ENCODE peak calls at places on chromosomes 6 and 20, in seven cellular contexts. G, S, X, Z, Q, T and M are unnamed samples.

GRCh38 chr20:21096321-21097043 is 9.7 kb downstream of the LINC00237 start:
- DNase-seq in G (peak), X (peak), Z (peak), S (peak), Q (no peak), T (no peak), M (no peak)

GRCh38 chr6:2791124-2792050 is 26.2 kb downstream of the WRNIP1 start:
- DNase-seq in Z (peak), G (peak), S (peak), T (no peak), X (peak), Q (peak), M (no peak)

GRCh38 chr6:4603291-4603690 is 172.9 kb upstream of the CDYL start:
- DNase-seq in Q (no peak), Z (peak), X (peak), T (no peak), S (no peak), G (peak), M (no peak)

GRCh38 chr6:43355862-43356590 is 13.4 kb downstream of the ZNF318 start:
- DNase-seq in X (peak), T (no peak), Z (peak), S (no peak), G (peak), Q (no peak), M (no peak)

GRCh38 chr6:25482996-25483395 is 169.0 kb upstream of the SCGN start:
- DNase-seq in Q (no peak), Z (peak), S (no peak), T (no peak), X (no peak), G (no peak), M (no peak)

GRCh38 chr6:152223622-152224021 is 413.5 kb downstream of the SYNE1 start:
- DNase-seq in G (no peak), Q (no peak), S (no peak), Z (no peak), X (no peak), T (no peak), M (no peak)

GRCh38 chr6:168050861-168051586 is 28.0 kb downstream of the FRMD1 start:
- DNase-seq in Z (peak), Q (no peak), X (no peak), G (no peak), S (no peak), T (no peak), M (no peak)

GRCh38 chr6:106275692-106276091 is 49.9 kb downstream of the ATG5 start:
- DNase-seq in Z (peak), S (no peak), X (no peak), G (no peak), T (no peak), Q (no peak), M (no peak)

GRCh38 chr6:10404799-10405524 is 9.9 kb downstream of the TFAP2A start:
- DNase-seq in T (peak), G (no peak), Z (no peak), Q (no peak), X (no peak), S (no peak), M (no peak)

GRCh38 chr20:24915440-24915839 is 33.6 kb upstream of the CST7 start:
- DNase-seq in X (no peak), T (no peak), Q (no peak), G (no peak), S (no peak), Z (no peak), M (no peak)

GRCh38 chr6:57261896-57262295 is 39.8 kb upstream of the RAB23 start:
- DNase-seq in T (no peak), G (no peak), Z (peak), X (no peak), Q (no peak), S (no peak), M (no peak)

GRCh38 chr6:38957426-38957825 is 91.2 kb upstream of the GLP1R start:
- DNase-seq in X (peak), G (no peak), S (no peak), T (no peak), Z (no peak), Q (no peak), M (no peak)

GRCh38 chr6:88708197-88708744 is 255.1 kb downstream of the RNGTT start:
- DNase-seq in G (peak), T (no peak), Z (peak), X (peak), S (no peak), Q (no peak), M (no peak)

GRCh38 chr6:119395192-119395591 is 45.6 kb upstream of the MAN1A1 start:
- DNase-seq in Z (no peak), X (no peak), T (no peak), G (no peak), S (no peak), Q (no peak), M (no peak)

GRCh38 chr6:94636780-94637385 is 940.5 kb upstream of the MANEA start:
- DNase-seq in Z (peak), Q (no peak), X (peak), T (no peak), S (no peak), G (peak), M (no peak)

GRCh38 chr20:13325033-13325432 is 104.0 kb downstream of the ISM1 start:
- DNase-seq in G (peak), Z (peak), T (no peak), Q (no peak), S (no peak), X (peak), M (no peak)

GRCh38 chr6:1614448-1614766 is 4.7 kb downstream of the FOXC1 start:
- DNase-seq in S (no peak), Q (no peak), X (no peak), Z (no peak), T (no peak), G (no peak), M (no peak)

GRCh38 chr6:29663300-29664039 is 6.6 kb downstream of the MOG start:
- DNase-seq in Z (no peak), X (no peak), T (no peak), S (no peak), Q (no peak), G (no peak), M (no peak)

GRCh38 chr6:21900730-21901129 is 307.2 kb downstream of the SOX4 start:
- DNase-seq in S (no peak), Q (no peak), G (no peak), X (peak), T (no peak), Z (peak), M (no peak)

GRCh38 chr6:115910147-115910546 is 150.5 kb downstream of the FRK start:
- DNase-seq in X (no peak), Q (no peak), Z (no peak), G (no peak), T (no peak), S (no peak), M (no peak)

GRCh38 chr6:55293116-55293515 is 34.2 kb upstream of the GFRAL start:
- DNase-seq in G (peak), Z (peak), X (peak), S (no peak), Q (no peak), T (no peak), M (no peak)

GRCh38 chr20:48489656-48490055 is 338.1 kb downstream of the PREX1 start:
- DNase-seq in G (no peak), X (no peak), T (peak), Z (no peak), S (no peak), Q (no peak), M (no peak)

GRCh38 chr6:71602385-71602949 is 283.9 kb upstream of the RIMS1 start:
- DNase-seq in Z (no peak), X (peak), S (no peak), G (no peak), Q (no peak), T (no peak), M (no peak)

GRCh38 chr20:25576783-25577530 is 8.4 kb downstream of the NINL start:
- DNase-seq in Q (no peak), X (no peak), Z (no peak), S (no peak), T (no peak), G (no peak), M (no peak)

GRCh38 chr6:154732824-154733609 is at the start of gene SCAF8:
- DNase-seq in T (peak), G (peak), Z (peak), Q (peak), X (peak), S (peak), M (peak)

GRCh38 chr6:32370510-32370909 is 1.2 kb downstream of the TSBP1 start:
- DNase-seq in T (no peak), Q (no peak), X (peak), S (no peak), G (no peak), Z (peak), M (no peak)

GRCh38 chr6:69813508-69813907 is 16.7 kb upstream of the LMBRD1 start:
- DNase-seq in T (no peak), G (peak), S (no peak), Z (no peak), X (no peak), Q (no peak), M (no peak)

GRCh38 chr20:38875170-38875993 is 50.8 kb upstream of the FAM83D start:
- DNase-seq in Z (no peak), T (no peak), S (peak), Q (peak), G (peak), X (no peak), M (no peak)

GRCh38 chr6:47057830-47058540 is 15.9 kb upstream of the ADGRF1 start:
- DNase-seq in Z (peak), X (peak), T (no peak), Q (no peak), G (no peak), S (no peak), M (no peak)

DNA sequence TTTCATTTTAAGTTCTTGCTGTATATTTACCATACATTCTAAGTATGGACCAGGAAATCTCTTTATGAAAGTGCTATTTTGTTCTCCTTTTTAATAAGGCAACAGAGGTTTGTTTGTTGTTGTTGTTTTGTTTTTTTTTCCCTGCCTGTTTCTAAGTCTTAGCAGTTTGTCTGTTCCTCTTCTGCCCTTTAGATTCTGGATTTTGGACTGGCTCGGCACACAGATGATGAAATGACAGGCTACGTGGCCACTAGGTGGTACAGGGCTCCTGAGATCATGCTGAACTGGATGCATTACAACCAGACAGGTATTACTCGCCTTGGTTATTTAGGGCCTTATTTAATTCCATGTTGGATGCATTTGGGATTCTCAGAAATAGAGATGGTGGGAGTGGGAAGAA is 48.0 kb downstream of the MAPK14 start:
- DNase-seq in G (peak), S (no peak), Z (no peak), T (no peak), X (peak), Q (no peak), M (no peak)
- TF ChIP-seq CTCF in G (peak), S (peak), Z (peak), T (no peak), X (peak), Q (peak), M (no peak)

DNA sequence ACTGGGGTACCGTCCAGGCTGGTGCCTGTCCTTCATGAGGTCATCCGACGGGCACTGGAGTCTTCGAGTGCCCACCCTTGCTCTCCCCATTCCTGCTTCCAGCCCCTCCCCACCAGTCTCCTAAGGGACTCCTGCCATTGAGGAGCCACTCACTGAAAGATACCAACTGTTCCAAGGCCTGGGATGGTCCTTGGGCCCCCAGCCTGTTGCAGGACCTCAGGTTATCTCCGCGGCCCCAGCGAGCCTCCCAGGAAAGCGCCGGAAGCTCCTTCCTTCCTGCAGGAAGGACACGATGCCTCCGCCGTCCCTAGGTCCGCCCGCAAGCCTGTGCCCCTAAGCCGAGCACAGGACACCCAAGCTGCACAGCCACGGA is 1.2 kb downstream of the NKAIN4 start:
- DNase-seq in S (no peak), Q (no peak), Z (no peak), G (no peak), T (no peak), X (no peak), M (no peak)
- TF ChIP-seq CTCF in S (no peak), Q (no peak), Z (no peak), G (no peak), T (no peak), X (no peak), M (no peak)

DNA sequence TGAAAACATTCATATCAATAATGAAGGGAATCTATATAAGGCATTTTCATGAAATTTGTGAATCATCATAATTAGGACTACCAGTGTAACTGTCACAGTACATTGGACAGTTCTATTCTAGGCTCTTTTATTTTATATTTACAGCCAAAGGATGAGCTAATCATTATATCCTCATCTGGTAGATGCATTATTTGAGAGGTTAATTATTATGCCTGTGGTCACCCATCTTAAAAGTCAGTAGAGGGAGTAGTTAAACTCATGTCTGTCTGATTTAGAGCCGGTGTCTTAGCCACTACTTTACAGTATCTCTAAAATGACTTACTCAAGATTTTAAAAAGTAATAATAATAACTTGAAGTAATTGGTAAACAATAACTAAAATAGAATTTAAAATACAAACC is 899.3 kb upstream of the MAP3K7 start:
- DNase-seq in X (no peak), S (no peak), Z (no peak), Q (no peak), G (no peak), T (no peak), M (no peak)
- TF ChIP-seq CTCF in X (no peak), S (no peak), Z (no peak), Q (no peak), G (no peak), T (no peak), M (no peak)

GRCh38 chr20:44056010-44056698 is 130.8 kb downstream of the JPH2 start:
- DNase-seq in Q (peak), T (no peak), G (peak), S (no peak), Z (peak), X (peak), M (no peak)
- TF ChIP-seq CTCF in Q (peak), T (no peak), G (peak), S (peak), Z (peak), X (peak), M (no peak)

DNA sequence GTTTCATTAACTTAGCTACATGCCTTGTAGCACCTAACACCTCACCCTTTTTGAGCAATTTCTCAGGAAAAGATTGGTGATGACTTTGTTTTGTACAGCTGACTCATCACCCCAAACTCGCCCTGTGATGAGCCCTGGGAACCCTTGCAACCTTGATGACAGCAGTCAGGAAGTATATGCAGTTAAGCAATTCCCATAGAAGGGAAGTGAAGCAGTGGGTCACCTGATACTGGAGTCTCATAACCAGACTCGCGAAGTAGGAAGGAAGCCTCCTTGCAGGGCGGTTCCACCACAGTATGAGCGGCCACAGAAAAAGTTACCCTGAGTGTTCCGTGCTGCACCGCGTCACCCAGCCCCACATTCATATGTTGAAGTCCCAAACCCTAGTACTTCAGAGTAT is 82.0 kb upstream of the EDN1 start:
- DNase-seq in Z (peak), T (no peak), Q (no peak), G (peak), X (peak), S (no peak), M (no peak)
- TF ChIP-seq CTCF in Z (no peak), T (no peak), Q (no peak), G (no peak), X (no peak), S (no peak), M (no peak)

DNA sequence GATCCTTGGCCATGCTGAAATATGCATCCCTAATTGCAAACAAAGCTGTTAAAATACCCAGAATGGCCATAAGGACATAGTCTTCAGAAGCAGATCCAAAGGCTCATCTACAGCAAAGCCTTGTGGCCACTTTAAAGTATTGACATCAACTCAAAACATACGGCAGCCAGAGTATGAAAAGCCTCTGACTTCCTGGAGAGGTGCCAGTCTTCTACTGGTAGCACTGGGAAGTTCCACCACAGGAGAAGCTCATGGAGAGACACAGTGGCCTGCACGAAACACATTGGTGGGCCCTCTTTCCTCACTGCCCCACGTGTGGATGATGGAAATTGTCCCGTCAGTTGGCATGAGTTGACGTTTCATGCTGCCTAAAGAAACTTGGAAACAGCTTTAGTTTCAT is 202.6 kb upstream of the HEY2 start:
- DNase-seq in G (peak), T (peak), X (no peak), S (no peak), Z (peak), Q (no peak), M (no peak)
- TF ChIP-seq CTCF in G (no peak), T (peak), X (no peak), S (no peak), Z (peak), Q (no peak), M (no peak)

DNA sequence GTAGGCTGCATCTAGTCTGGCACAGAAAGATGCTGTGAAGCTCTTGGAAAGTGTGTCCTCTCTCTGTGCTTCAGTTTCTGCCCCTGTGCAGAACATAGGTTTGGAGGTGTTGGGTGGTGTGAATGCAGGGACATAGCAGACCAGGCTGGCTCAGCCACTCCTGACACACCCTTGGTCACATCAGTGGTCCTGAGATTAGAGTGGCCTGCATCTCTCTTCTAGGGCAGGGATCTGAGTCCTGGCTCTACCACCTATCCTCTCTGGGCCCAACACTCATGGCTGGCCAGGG is 10.1 kb upstream of the TLDC2 start:
- DNase-seq in G (no peak), X (no peak), T (no peak), S (no peak), Q (no peak), Z (no peak), M (no peak)
- TF ChIP-seq CTCF in G (no peak), X (no peak), T (no peak), S (no peak), Q (no peak), Z (no peak), M (no peak)

GRCh38 chr20:32436142-32436861 is 78.2 kb downstream of the ASXL1 start:
- DNase-seq in Q (no peak), T (no peak), S (no peak), Z (no peak), X (no peak), G (no peak), M (no peak)

GRCh38 chr20:32436968-32437367 is 78.8 kb downstream of the ASXL1 start:
- DNase-seq in X (no peak), T (no peak), Z (no peak), G (no peak), Q (no peak), S (no peak), M (no peak)

GRCh38 chr20:32439132-32439829 is 81.2 kb downstream of the ASXL1 start:
- DNase-seq in X (no peak), Q (no peak), S (no peak), T (no peak), Z (peak), G (peak), M (no peak)

GRCh38 chr20:32438331-32438858 is 80.3 kb downstream of the ASXL1 start:
- DNase-seq in T (no peak), Z (no peak), Q (no peak), X (no peak), S (no peak), G (no peak), M (no peak)

GRCh38 chr20:32437391-32438074 is 79.4 kb downstream of the ASXL1 start:
- DNase-seq in G (no peak), Q (no peak), X (no peak), S (no peak), T (no peak), Z (no peak), M (no peak)
- TF ChIP-seq CTCF in G (peak), Q (peak), X (no peak), S (peak), T (no peak), Z (peak), M (no peak)

GRCh38 chr6:82711105-82711829 is 347.6 kb downstream of the TPBG start:
- DNase-seq in S (no peak), G (no peak), Q (no peak), Z (no peak), T (no peak), X (no peak), M (no peak)

GRCh38 chr6:82711992-82712788 is 348.6 kb downstream of the TPBG start:
- DNase-seq in T (no peak), Z (peak), G (no peak), X (no peak), Q (no peak), S (no peak), M (no peak)

DNA sequence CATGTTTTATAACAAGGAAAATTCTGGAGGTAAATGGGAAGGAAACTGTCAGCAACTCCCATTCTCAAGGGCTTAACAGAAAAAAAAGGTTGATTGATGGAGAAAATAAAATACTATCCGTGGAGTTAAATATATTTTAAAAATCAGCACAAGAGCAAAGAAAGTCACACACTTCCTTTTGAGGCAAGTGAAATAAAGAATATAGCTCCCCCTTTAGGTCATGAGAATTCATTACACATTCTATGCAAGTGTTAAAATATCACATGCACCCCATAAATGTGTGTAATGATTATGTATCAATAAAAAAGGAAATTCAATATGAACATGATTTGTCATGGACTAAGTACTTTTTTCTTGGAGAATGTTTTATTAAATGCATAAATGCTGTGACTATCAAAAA is 349.2 kb downstream of the TPBG start:
- DNase-seq in G (no peak), T (no peak), Z (peak), X (peak), Q (no peak), S (no peak), M (no peak)
- TF ChIP-seq CTCF in G (no peak), T (no peak), Z (no peak), X (peak), Q (no peak), S (peak), M (no peak)